ENCODE peak calls at places on chromosomes 11 and 22, in eight cellular contexts. J is Peyer's patch; M is CD4-positive, alpha-beta memory T cell; Q is stimulated activated CD4-positive, alpha-beta T cell treated with anti-CD3 and anti-CD28 coated beads, Interleukin-4, amount 100 ng/mL, for 1 hour; D is NCI-H345; W is EH; L is NT2/D1; P is T47D. R is an unnamed sample.

GRCh38 chr11:74470526-74470925 is 3.2 kb upstream of the KCNE3 start:
- DNase-seq in J (no peak), M (no peak), Q (no peak), D (peak), W (no peak), L (no peak), P (no peak), R (no peak)

GRCh38 chr11:59669611-59670009 is 773 bp upstream of the PATL1 start:
- DNase-seq in J (no peak), M (no peak), Q (no peak), D (no peak), W (peak), L (no peak), P (peak), R (no peak)

GRCh38 chr11:87127131-87127530 is 89.4 kb downstream of the TMEM135 start:
- DNase-seq in J (no peak), M (no peak), Q (no peak), D (no peak), W (no peak), L (no peak), P (no peak), R (no peak)

GRCh38 chr11:95910638-95911368 is 13.1 kb downstream of the MTMR2 start:
- DNase-seq in J (no peak), M (no peak), Q (no peak), D (no peak), W (no peak), L (no peak), P (no peak), R (no peak)

GRCh38 chr11:118895093-118896039 is 11.7 kb downstream of the CXCR5 start:
- DNase-seq in J (peak), M (peak), Q (peak), D (no peak), W (no peak), L (no peak), P (no peak), R (peak)

GRCh38 chr11:65912840-65913239 is 6.0 kb downstream of the C11orf68 start:
- DNase-seq in J (no peak), M (no peak), Q (no peak), D (no peak), W (peak), L (no peak), P (no peak), R (no peak)

GRCh38 chr11:67306769-67307544 is 3.6 kb downstream of the SSH3 start:
- DNase-seq in J (no peak), M (no peak), Q (no peak), D (no peak), W (no peak), L (no peak), P (no peak), R (no peak)

GRCh38 chr22:46661221-46661851 is 41.1 kb downstream of the GRAMD4 start:
- DNase-seq in J (no peak), M (peak), Q (peak), D (peak), W (peak), L (no peak), P (no peak), R (no peak)

GRCh38 chr11:21646351-21646750 is 546.5 kb upstream of the ANO5 start:
- DNase-seq in J (no peak), M (no peak), Q (no peak), D (no peak), W (no peak), L (no peak), P (no peak), R (no peak)

GRCh38 chr11:124753207-124753606 is 1.2 kb upstream of the VSIG2 start:
- DNase-seq in J (no peak), M (no peak), Q (no peak), D (no peak), W (no peak), L (no peak), P (no peak), R (no peak)

GRCh38 chr11:35404397-35404775 is 15.0 kb downstream of the SLC1A2 start:
- DNase-seq in J (no peak), M (no peak), Q (no peak), D (no peak), W (peak), L (no peak), P (peak), R (peak)

GRCh38 chr11:6061475-6061874 is 30.9 kb upstream of the OR56A1 start:
- DNase-seq in J (no peak), M (no peak), Q (no peak), D (no peak), W (no peak), L (no peak), P (no peak), R (no peak)

GRCh38 chr11:93704237-93704636 is 37.1 kb downstream of the TAF1D start:
- DNase-seq in J (no peak), M (no peak), Q (no peak), D (no peak), W (no peak), L (no peak), P (peak), R (peak)

GRCh38 chr11:65110354-65110861 is 1.3 kb upstream of the TM7SF2 start:
- DNase-seq in J (peak), M (peak), Q (peak), D (peak), W (peak), L (peak), P (peak), R (peak)

GRCh38 chr11:24391165-24391564 is 105.7 kb upstream of the LUZP2 start:
- DNase-seq in J (no peak), M (no peak), Q (no peak), D (no peak), W (no peak), L (no peak), P (no peak), R (no peak)

R was measured in Caco-2.